ENCODE peak calls at places on chromosomes 12 and 14, in seven cellular contexts. One of them, this sample, is unnamed.

GRCh38 chr12:124867389-124867930 is 3.8 kb upstream of the SCARB1 start:
- DNase-seq in type B pancreatic cell: no peak
- DNase-seq in gastrocnemius medialis: no peak
- DNase-seq in dorsolateral prefrontal cortex: no peak
- DNase-seq in activated naive CD8-positive, alpha-beta T cell treated with anti-CD3 and anti-CD28 coated beads, Interleukin-2, amount 50 U/mL, for 16 hours: no peak
- DNase-seq in omental fat pad: no peak
- DNase-seq in COR-L47: no peak
- DNase-seq in this sample: no peak

GRCh38 chr14:87628129-87628528 is 364.9 kb downstream of the GALC start:
- DNase-seq in type B pancreatic cell: no peak
- DNase-seq in gastrocnemius medialis: no peak
- DNase-seq in dorsolateral prefrontal cortex: no peak
- DNase-seq in activated naive CD8-positive, alpha-beta T cell treated with anti-CD3 and anti-CD28 coated beads, Interleukin-2, amount 50 U/mL, for 16 hours: no peak
- DNase-seq in omental fat pad: no peak
- DNase-seq in COR-L47: peak
- DNase-seq in this sample: no peak

GRCh38 chr12:32083489-32083888 is 23.2 kb upstream of the BICD1 start:
- DNase-seq in type B pancreatic cell: no peak
- DNase-seq in gastrocnemius medialis: no peak
- DNase-seq in dorsolateral prefrontal cortex: no peak
- DNase-seq in activated naive CD8-positive, alpha-beta T cell treated with anti-CD3 and anti-CD28 coated beads, Interleukin-2, amount 50 U/mL, for 16 hours: no peak
- DNase-seq in omental fat pad: no peak
- DNase-seq in COR-L47: no peak
- DNase-seq in this sample: no peak

GRCh38 chr12:52912711-52913423 is 8.0 kb upstream of the KRT8 start:
- DNase-seq in type B pancreatic cell: no peak
- DNase-seq in gastrocnemius medialis: no peak
- DNase-seq in dorsolateral prefrontal cortex: no peak
- DNase-seq in activated naive CD8-positive, alpha-beta T cell treated with anti-CD3 and anti-CD28 coated beads, Interleukin-2, amount 50 U/mL, for 16 hours: no peak
- DNase-seq in omental fat pad: no peak
- DNase-seq in COR-L47: no peak
- DNase-seq in this sample: no peak

GRCh38 chr14:81172881-81173280 is 47.9 kb downstream of the GTF2A1 start:
- DNase-seq in type B pancreatic cell: no peak
- DNase-seq in gastrocnemius medialis: no peak
- DNase-seq in dorsolateral prefrontal cortex: no peak
- DNase-seq in activated naive CD8-positive, alpha-beta T cell treated with anti-CD3 and anti-CD28 coated beads, Interleukin-2, amount 50 U/mL, for 16 hours: no peak
- DNase-seq in omental fat pad: no peak
- DNase-seq in COR-L47: no peak
- DNase-seq in this sample: no peak

GRCh38 chr12:65300679-65301349 is 22.3 kb downstream of the MSRB3 start:
- DNase-seq in type B pancreatic cell: no peak
- DNase-seq in gastrocnemius medialis: no peak
- DNase-seq in dorsolateral prefrontal cortex: no peak
- DNase-seq in activated naive CD8-positive, alpha-beta T cell treated with anti-CD3 and anti-CD28 coated beads, Interleukin-2, amount 50 U/mL, for 16 hours: no peak
- DNase-seq in omental fat pad: no peak
- DNase-seq in COR-L47: peak
- DNase-seq in this sample: no peak

GRCh38 chr12:26429070-26429691 is 233.8 kb downstream of the SSPN start:
- DNase-seq in type B pancreatic cell: no peak
- DNase-seq in gastrocnemius medialis: no peak
- DNase-seq in dorsolateral prefrontal cortex: no peak
- DNase-seq in activated naive CD8-positive, alpha-beta T cell treated with anti-CD3 and anti-CD28 coated beads, Interleukin-2, amount 50 U/mL, for 16 hours: no peak
- DNase-seq in omental fat pad: no peak
- DNase-seq in COR-L47: no peak
- DNase-seq in this sample: no peak

GRCh38 chr14:93683241-93683640 is 105.0 kb downstream of the PRIMA1 start:
- DNase-seq in type B pancreatic cell: no peak
- DNase-seq in gastrocnemius medialis: no peak
- DNase-seq in dorsolateral prefrontal cortex: no peak
- DNase-seq in activated naive CD8-positive, alpha-beta T cell treated with anti-CD3 and anti-CD28 coated beads, Interleukin-2, amount 50 U/mL, for 16 hours: no peak
- DNase-seq in omental fat pad: no peak
- DNase-seq in COR-L47: no peak
- DNase-seq in this sample: no peak

GRCh38 chr14:52875707-52876106 is 75.1 kb downstream of the FERMT2 start:
- DNase-seq in type B pancreatic cell: no peak
- DNase-seq in gastrocnemius medialis: no peak
- DNase-seq in dorsolateral prefrontal cortex: no peak
- DNase-seq in activated naive CD8-positive, alpha-beta T cell treated with anti-CD3 and anti-CD28 coated beads, Interleukin-2, amount 50 U/mL, for 16 hours: no peak
- DNase-seq in omental fat pad: peak
- DNase-seq in COR-L47: no peak
- DNase-seq in this sample: no peak

GRCh38 chr12:60191676-60192359 is 596.0 kb downstream of the SLC16A7 start:
- DNase-seq in type B pancreatic cell: no peak
- DNase-seq in gastrocnemius medialis: no peak
- DNase-seq in dorsolateral prefrontal cortex: no peak
- DNase-seq in activated naive CD8-positive, alpha-beta T cell treated with anti-CD3 and anti-CD28 coated beads, Interleukin-2, amount 50 U/mL, for 16 hours: no peak
- DNase-seq in omental fat pad: no peak
- DNase-seq in COR-L47: no peak
- DNase-seq in this sample: no peak

GRCh38 chr12:32125455-32126084 is 18.9 kb downstream of the BICD1 start:
- DNase-seq in type B pancreatic cell: no peak
- DNase-seq in gastrocnemius medialis: no peak
- DNase-seq in dorsolateral prefrontal cortex: no peak
- DNase-seq in activated naive CD8-positive, alpha-beta T cell treated with anti-CD3 and anti-CD28 coated beads, Interleukin-2, amount 50 U/mL, for 16 hours: no peak
- DNase-seq in omental fat pad: no peak
- DNase-seq in COR-L47: no peak
- DNase-seq in this sample: no peak

GRCh38 chr14:104284636-104285482 is 146.5 kb downstream of the KIF26A start:
- DNase-seq in type B pancreatic cell: no peak
- DNase-seq in gastrocnemius medialis: no peak
- DNase-seq in dorsolateral prefrontal cortex: peak
- DNase-seq in activated naive CD8-positive, alpha-beta T cell treated with anti-CD3 and anti-CD28 coated beads, Interleukin-2, amount 50 U/mL, for 16 hours: no peak
- DNase-seq in omental fat pad: no peak
- DNase-seq in COR-L47: no peak
- DNase-seq in this sample: no peak

GRCh38 chr14:102666635-102667034 is 74.2 kb downstream of the RCOR1 start:
- DNase-seq in type B pancreatic cell: no peak
- DNase-seq in gastrocnemius medialis: no peak
- DNase-seq in dorsolateral prefrontal cortex: no peak
- DNase-seq in activated naive CD8-positive, alpha-beta T cell treated with anti-CD3 and anti-CD28 coated beads, Interleukin-2, amount 50 U/mL, for 16 hours: no peak
- DNase-seq in omental fat pad: no peak
- DNase-seq in COR-L47: no peak
- DNase-seq in this sample: no peak

GRCh38 chr14:36751116-36751515 is 89.5 kb downstream of the PAX9 start:
- DNase-seq in type B pancreatic cell: no peak
- DNase-seq in gastrocnemius medialis: no peak
- DNase-seq in dorsolateral prefrontal cortex: no peak
- DNase-seq in activated naive CD8-positive, alpha-beta T cell treated with anti-CD3 and anti-CD28 coated beads, Interleukin-2, amount 50 U/mL, for 16 hours: no peak
- DNase-seq in omental fat pad: no peak
- DNase-seq in COR-L47: no peak
- DNase-seq in this sample: no peak

GRCh38 chr14:30362369-30363218 is 196.4 kb upstream of the G2E3 start:
- DNase-seq in type B pancreatic cell: no peak
- DNase-seq in gastrocnemius medialis: no peak
- DNase-seq in dorsolateral prefrontal cortex: no peak
- DNase-seq in activated naive CD8-positive, alpha-beta T cell treated with anti-CD3 and anti-CD28 coated beads, Interleukin-2, amount 50 U/mL, for 16 hours: no peak
- DNase-seq in omental fat pad: no peak
- DNase-seq in COR-L47: no peak
- DNase-seq in this sample: no peak

GRCh38 chr12:12072064-12072760 is 1.5 kb downstream of the BCL2L14 start:
- DNase-seq in type B pancreatic cell: no peak
- DNase-seq in gastrocnemius medialis: no peak
- DNase-seq in dorsolateral prefrontal cortex: no peak
- DNase-seq in activated naive CD8-positive, alpha-beta T cell treated with anti-CD3 and anti-CD28 coated beads, Interleukin-2, amount 50 U/mL, for 16 hours: no peak
- DNase-seq in omental fat pad: no peak
- DNase-seq in COR-L47: no peak
- DNase-seq in this sample: peak

GRCh38 chr12:104737682-104738370 is 220.3 kb downstream of the SLC41A2 start:
- DNase-seq in type B pancreatic cell: no peak
- DNase-seq in gastrocnemius medialis: no peak
- DNase-seq in dorsolateral prefrontal cortex: no peak
- DNase-seq in activated naive CD8-positive, alpha-beta T cell treated with anti-CD3 and anti-CD28 coated beads, Interleukin-2, amount 50 U/mL, for 16 hours: no peak
- DNase-seq in omental fat pad: no peak
- DNase-seq in COR-L47: no peak
- DNase-seq in this sample: no peak

GRCh38 chr12:50803230-50803629 is 39.3 kb downstream of the ATF1 start:
- DNase-seq in type B pancreatic cell: no peak
- DNase-seq in gastrocnemius medialis: no peak
- DNase-seq in dorsolateral prefrontal cortex: no peak
- DNase-seq in activated naive CD8-positive, alpha-beta T cell treated with anti-CD3 and anti-CD28 coated beads, Interleukin-2, amount 50 U/mL, for 16 hours: no peak
- DNase-seq in omental fat pad: no peak
- DNase-seq in COR-L47: no peak
- DNase-seq in this sample: no peak

GRCh38 chr14:95137804-95138167 is 19.5 kb downstream of the DICER1 start:
- DNase-seq in type B pancreatic cell: no peak
- DNase-seq in gastrocnemius medialis: no peak
- DNase-seq in dorsolateral prefrontal cortex: no peak
- DNase-seq in activated naive CD8-positive, alpha-beta T cell treated with anti-CD3 and anti-CD28 coated beads, Interleukin-2, amount 50 U/mL, for 16 hours: no peak
- DNase-seq in omental fat pad: no peak
- DNase-seq in COR-L47: peak
- DNase-seq in this sample: no peak

GRCh38 chr12:57868870-57869609 is 22.5 kb upstream of the CTDSP2 start:
- DNase-seq in type B pancreatic cell: no peak
- DNase-seq in gastrocnemius medialis: peak
- DNase-seq in dorsolateral prefrontal cortex: peak
- DNase-seq in activated naive CD8-positive, alpha-beta T cell treated with anti-CD3 and anti-CD28 coated beads, Interleukin-2, amount 50 U/mL, for 16 hours: no peak
- DNase-seq in omental fat pad: no peak
- DNase-seq in COR-L47: no peak
- DNase-seq in this sample: no peak

GRCh38 chr14:56742391-56742790 is 67.9 kb downstream of the OTX2 start:
- DNase-seq in type B pancreatic cell: no peak
- DNase-seq in gastrocnemius medialis: no peak
- DNase-seq in dorsolateral prefrontal cortex: no peak
- DNase-seq in activated naive CD8-positive, alpha-beta T cell treated with anti-CD3 and anti-CD28 coated beads, Interleukin-2, amount 50 U/mL, for 16 hours: no peak
- DNase-seq in omental fat pad: no peak
- DNase-seq in COR-L47: no peak
- DNase-seq in this sample: no peak

GRCh38 chr14:75279739-75280447 is 1.3 kb downstream of the FOS start:
- DNase-seq in type B pancreatic cell: no peak
- DNase-seq in gastrocnemius medialis: no peak
- DNase-seq in dorsolateral prefrontal cortex: no peak
- DNase-seq in activated naive CD8-positive, alpha-beta T cell treated with anti-CD3 and anti-CD28 coated beads, Interleukin-2, amount 50 U/mL, for 16 hours: no peak
- DNase-seq in omental fat pad: no peak
- DNase-seq in COR-L47: no peak
- DNase-seq in this sample: no peak

GRCh38 chr14:68768316-68768715 is 24.6 kb downstream of the ZFP36L1 start:
- DNase-seq in type B pancreatic cell: no peak
- DNase-seq in gastrocnemius medialis: no peak
- DNase-seq in dorsolateral prefrontal cortex: no peak
- DNase-seq in activated naive CD8-positive, alpha-beta T cell treated with anti-CD3 and anti-CD28 coated beads, Interleukin-2, amount 50 U/mL, for 16 hours: no peak
- DNase-seq in omental fat pad: no peak
- DNase-seq in COR-L47: no peak
- DNase-seq in this sample: no peak

GRCh38 chr12:62957233-62957953 is 22.4 kb upstream of the PPM1H start:
- DNase-seq in type B pancreatic cell: no peak
- DNase-seq in gastrocnemius medialis: no peak
- DNase-seq in dorsolateral prefrontal cortex: no peak
- DNase-seq in activated naive CD8-positive, alpha-beta T cell treated with anti-CD3 and anti-CD28 coated beads, Interleukin-2, amount 50 U/mL, for 16 hours: no peak
- DNase-seq in omental fat pad: no peak
- DNase-seq in COR-L47: no peak
- DNase-seq in this sample: no peak

GRCh38 chr14:92613008-92613658 is 99.6 kb downstream of the RIN3 start:
- DNase-seq in type B pancreatic cell: no peak
- DNase-seq in gastrocnemius medialis: no peak
- DNase-seq in dorsolateral prefrontal cortex: no peak
- DNase-seq in activated naive CD8-positive, alpha-beta T cell treated with anti-CD3 and anti-CD28 coated beads, Interleukin-2, amount 50 U/mL, for 16 hours: peak
- DNase-seq in omental fat pad: no peak
- DNase-seq in COR-L47: peak
- DNase-seq in this sample: peak

GRCh38 chr12:72471806-72472205 is 199.6 kb downstream of the TRHDE start:
- DNase-seq in type B pancreatic cell: no peak
- DNase-seq in gastrocnemius medialis: no peak
- DNase-seq in dorsolateral prefrontal cortex: no peak
- DNase-seq in activated naive CD8-positive, alpha-beta T cell treated with anti-CD3 and anti-CD28 coated beads, Interleukin-2, amount 50 U/mL, for 16 hours: no peak
- DNase-seq in omental fat pad: no peak
- DNase-seq in COR-L47: no peak
- DNase-seq in this sample: no peak

GRCh38 chr12:29599397-29599796 is 101.9 kb upstream of the OVCH1 start:
- DNase-seq in type B pancreatic cell: no peak
- DNase-seq in gastrocnemius medialis: no peak
- DNase-seq in dorsolateral prefrontal cortex: no peak
- DNase-seq in activated naive CD8-positive, alpha-beta T cell treated with anti-CD3 and anti-CD28 coated beads, Interleukin-2, amount 50 U/mL, for 16 hours: no peak
- DNase-seq in omental fat pad: no peak
- DNase-seq in COR-L47: no peak
- DNase-seq in this sample: no peak

GRCh38 chr14:90697146-90697545 is 119.1 kb downstream of the TTC7B start:
- DNase-seq in type B pancreatic cell: no peak
- DNase-seq in gastrocnemius medialis: no peak
- DNase-seq in dorsolateral prefrontal cortex: no peak
- DNase-seq in activated naive CD8-positive, alpha-beta T cell treated with anti-CD3 and anti-CD28 coated beads, Interleukin-2, amount 50 U/mL, for 16 hours: no peak
- DNase-seq in omental fat pad: no peak
- DNase-seq in COR-L47: no peak
- DNase-seq in this sample: no peak

GRCh38 chr12:49627752-49628360 is 4.5 kb downstream of the PRPF40B start:
- DNase-seq in type B pancreatic cell: no peak
- DNase-seq in gastrocnemius medialis: no peak
- DNase-seq in dorsolateral prefrontal cortex: no peak
- DNase-seq in activated naive CD8-positive, alpha-beta T cell treated with anti-CD3 and anti-CD28 coated beads, Interleukin-2, amount 50 U/mL, for 16 hours: no peak
- DNase-seq in omental fat pad: no peak
- DNase-seq in COR-L47: no peak
- DNase-seq in this sample: no peak

GRCh38 chr14:45201908-45202307 is 51.1 kb downstream of the MIS18BP1 start:
- DNase-seq in type B pancreatic cell: no peak
- DNase-seq in gastrocnemius medialis: no peak
- DNase-seq in dorsolateral prefrontal cortex: no peak
- DNase-seq in activated naive CD8-positive, alpha-beta T cell treated with anti-CD3 and anti-CD28 coated beads, Interleukin-2, amount 50 U/mL, for 16 hours: no peak
- DNase-seq in omental fat pad: no peak
- DNase-seq in COR-L47: peak
- DNase-seq in this sample: peak

GRCh38 chr12:4302881-4303280 is 18.1 kb upstream of the TIGAR start:
- DNase-seq in type B pancreatic cell: no peak
- DNase-seq in gastrocnemius medialis: no peak
- DNase-seq in dorsolateral prefrontal cortex: no peak
- DNase-seq in activated naive CD8-positive, alpha-beta T cell treated with anti-CD3 and anti-CD28 coated beads, Interleukin-2, amount 50 U/mL, for 16 hours: no peak
- DNase-seq in omental fat pad: no peak
- DNase-seq in COR-L47: no peak
- DNase-seq in this sample: no peak

GRCh38 chr12:6292606-6293005 is 17.9 kb upstream of the PLEKHG6 start:
- DNase-seq in type B pancreatic cell: no peak
- DNase-seq in gastrocnemius medialis: no peak
- DNase-seq in dorsolateral prefrontal cortex: no peak
- DNase-seq in activated naive CD8-positive, alpha-beta T cell treated with anti-CD3 and anti-CD28 coated beads, Interleukin-2, amount 50 U/mL, for 16 hours: no peak
- DNase-seq in omental fat pad: no peak
- DNase-seq in COR-L47: no peak
- DNase-seq in this sample: no peak

GRCh38 chr12:108700833-108701450 is 30.4 kb downstream of the CORO1C start:
- DNase-seq in type B pancreatic cell: no peak
- DNase-seq in gastrocnemius medialis: peak
- DNase-seq in dorsolateral prefrontal cortex: no peak
- DNase-seq in activated naive CD8-positive, alpha-beta T cell treated with anti-CD3 and anti-CD28 coated beads, Interleukin-2, amount 50 U/mL, for 16 hours: no peak
- DNase-seq in omental fat pad: no peak
- DNase-seq in COR-L47: no peak
- DNase-seq in this sample: no peak

GRCh38 chr14:103633391-103633790 is 4.4 kb downstream of the KLC1 start:
- DNase-seq in type B pancreatic cell: no peak
- DNase-seq in gastrocnemius medialis: no peak
- DNase-seq in dorsolateral prefrontal cortex: no peak
- DNase-seq in activated naive CD8-positive, alpha-beta T cell treated with anti-CD3 and anti-CD28 coated beads, Interleukin-2, amount 50 U/mL, for 16 hours: no peak
- DNase-seq in omental fat pad: no peak
- DNase-seq in COR-L47: no peak
- DNase-seq in this sample: no peak

GRCh38 chr14:49972199-49972671 is 79.4 kb downstream of the ARF6 start:
- DNase-seq in type B pancreatic cell: no peak
- DNase-seq in gastrocnemius medialis: peak
- DNase-seq in dorsolateral prefrontal cortex: no peak
- DNase-seq in activated naive CD8-positive, alpha-beta T cell treated with anti-CD3 and anti-CD28 coated beads, Interleukin-2, amount 50 U/mL, for 16 hours: no peak
- DNase-seq in omental fat pad: no peak
- DNase-seq in COR-L47: peak
- DNase-seq in this sample: no peak

GRCh38 chr12:132803883-132804282 is 24.8 kb downstream of the GOLGA3 start:
- DNase-seq in type B pancreatic cell: no peak
- DNase-seq in gastrocnemius medialis: no peak
- DNase-seq in dorsolateral prefrontal cortex: no peak
- DNase-seq in activated naive CD8-positive, alpha-beta T cell treated with anti-CD3 and anti-CD28 coated beads, Interleukin-2, amount 50 U/mL, for 16 hours: no peak
- DNase-seq in omental fat pad: no peak
- DNase-seq in COR-L47: no peak
- DNase-seq in this sample: no peak

GRCh38 chr12:113766880-113767878 is 198.9 kb downstream of the RBM19 start:
- DNase-seq in type B pancreatic cell: no peak
- DNase-seq in gastrocnemius medialis: no peak
- DNase-seq in dorsolateral prefrontal cortex: no peak
- DNase-seq in activated naive CD8-positive, alpha-beta T cell treated with anti-CD3 and anti-CD28 coated beads, Interleukin-2, amount 50 U/mL, for 16 hours: no peak
- DNase-seq in omental fat pad: no peak
- DNase-seq in COR-L47: no peak
- DNase-seq in this sample: no peak